ENCODE peak calls at places on chromosome 4, in six cellular contexts. One of them, this sample, is unnamed.

GRCh38 chr4:176005766-176006165 is 59.9 kb upstream of the WDR17 start:
- DNase-seq in OCI-LY7: no peak
- DNase-seq in PC-3: no peak
- DNase-seq in CD4-positive, alpha-beta T cell: no peak
- DNase-seq in GM13976: no peak
- DNase-seq in PC-9: no peak
- DNase-seq in this sample: no peak

GRCh38 chr4:154082760-154083530 is 294.1 kb upstream of the SFRP2 start:
- DNase-seq in GM13976: no peak
- DNase-seq in OCI-LY7: peak; percentile 8
- DNase-seq in PC-9: no peak
- DNase-seq in PC-3: peak; percentile 40
- DNase-seq in CD4-positive, alpha-beta T cell: no peak
- DNase-seq in this sample: peak; percentile 8

GRCh38 chr4:6228158-6229067 is 28.1 kb upstream of the JAKMIP1 start:
- DNase-seq in PC-3: no peak
- DNase-seq in PC-9: no peak
- DNase-seq in OCI-LY7: no peak
- DNase-seq in CD4-positive, alpha-beta T cell: no peak
- DNase-seq in GM13976: no peak
- DNase-seq in this sample: no peak

GRCh38 chr4:181536196-181536746 is 706.9 kb upstream of the TENM3 start:
- DNase-seq in OCI-LY7: no peak
- DNase-seq in GM13976: no peak
- DNase-seq in CD4-positive, alpha-beta T cell: no peak
- DNase-seq in PC-9: no peak
- DNase-seq in PC-3: no peak
- DNase-seq in this sample: no peak

GRCh38 chr4:145545538-145546224 is 64.0 kb downstream of the SMAD1 start:
- DNase-seq in OCI-LY7: no peak
- DNase-seq in CD4-positive, alpha-beta T cell: no peak
- DNase-seq in PC-9: peak; percentile 93
- DNase-seq in GM13976: no peak
- DNase-seq in PC-3: peak; percentile 97
- DNase-seq in this sample: peak; percentile 98

GRCh38 chr4:61395754-61396153 is 195.6 kb downstream of the ADGRL3 start:
- DNase-seq in PC-9: no peak
- DNase-seq in PC-3: no peak
- DNase-seq in OCI-LY7: no peak
- DNase-seq in GM13976: no peak
- DNase-seq in CD4-positive, alpha-beta T cell: no peak
- DNase-seq in this sample: no peak

GRCh38 chr4:11739992-11740391 is 311.3 kb upstream of the HS3ST1 start:
- DNase-seq in OCI-LY7: no peak
- DNase-seq in GM13976: no peak
- DNase-seq in PC-9: no peak
- DNase-seq in CD4-positive, alpha-beta T cell: no peak
- DNase-seq in PC-3: no peak
- DNase-seq in this sample: no peak

GRCh38 chr4:76504613-76505465 is 69.8 kb downstream of the SHROOM3 start:
- DNase-seq in PC-9: no peak
- DNase-seq in PC-3: peak; percentile 61
- DNase-seq in OCI-LY7: peak; percentile 32
- DNase-seq in GM13976: peak; percentile 54
- DNase-seq in CD4-positive, alpha-beta T cell: no peak
- DNase-seq in this sample: peak; percentile 66

GRCh38 chr4:139560396-139561084 is 4.5 kb upstream of the SETD7 start:
- DNase-seq in CD4-positive, alpha-beta T cell: no peak
- DNase-seq in PC-9: peak; percentile 50
- DNase-seq in OCI-LY7: peak; percentile 86
- DNase-seq in PC-3: no peak
- DNase-seq in GM13976: peak; percentile 47
- DNase-seq in this sample: no peak

GRCh38 chr4:83108101-83108861 is 6.2 kb downstream of the PLAC8 start:
- DNase-seq in OCI-LY7: no peak
- DNase-seq in CD4-positive, alpha-beta T cell: no peak
- DNase-seq in PC-3: no peak
- DNase-seq in GM13976: no peak
- DNase-seq in PC-9: no peak
- DNase-seq in this sample: no peak

GRCh38 chr4:11299016-11299415 is 129.7 kb downstream of the HS3ST1 start:
- DNase-seq in OCI-LY7: no peak
- DNase-seq in CD4-positive, alpha-beta T cell: no peak
- DNase-seq in GM13976: no peak
- DNase-seq in PC-3: no peak
- DNase-seq in PC-9: no peak
- DNase-seq in this sample: peak; percentile 67

GRCh38 chr4:74536557-74536956 is 91.6 kb downstream of the AREG start:
- DNase-seq in CD4-positive, alpha-beta T cell: no peak
- DNase-seq in GM13976: no peak
- DNase-seq in OCI-LY7: no peak
- DNase-seq in PC-9: no peak
- DNase-seq in PC-3: peak; percentile 46
- DNase-seq in this sample: peak; percentile 29

GRCh38 chr4:147160908-147161513 is 215.3 kb upstream of the TTC29 start:
- DNase-seq in OCI-LY7: peak; percentile 39
- DNase-seq in PC-3: peak; percentile 58
- DNase-seq in CD4-positive, alpha-beta T cell: no peak
- DNase-seq in GM13976: peak; percentile 70
- DNase-seq in PC-9: no peak
- DNase-seq in this sample: peak; percentile 69

GRCh38 chr4:86957214-86957613 is 22.4 kb downstream of the AFF1 start:
- DNase-seq in CD4-positive, alpha-beta T cell: no peak
- DNase-seq in PC-9: peak; percentile 83
- DNase-seq in OCI-LY7: no peak
- DNase-seq in GM13976: peak; percentile 36
- DNase-seq in PC-3: peak; percentile 75
- DNase-seq in this sample: peak; percentile 86

GRCh38 chr4:100848865-100849264 is 331.0 kb upstream of the EMCN start:
- DNase-seq in GM13976: no peak
- DNase-seq in OCI-LY7: peak; percentile 4
- DNase-seq in PC-3: peak; percentile 9
- DNase-seq in PC-9: no peak
- DNase-seq in CD4-positive, alpha-beta T cell: no peak
- DNase-seq in this sample: peak; percentile 13
- TF ChIP-seq CTCF in GM13976: peak; percentile 44
- TF ChIP-seq CTCF in OCI-LY7: peak; percentile 43
- TF ChIP-seq CTCF in PC-3: peak; percentile 38
- TF ChIP-seq CTCF in PC-9: no peak
- TF ChIP-seq CTCF in CD4-positive, alpha-beta T cell: no peak
- TF ChIP-seq CTCF in this sample: peak; percentile 50

GRCh38 chr4:39638358-39639239 is at the start of gene SMIM14:
- DNase-seq in PC-9: peak; percentile 90
- DNase-seq in OCI-LY7: peak; percentile 41
- DNase-seq in PC-3: peak; percentile 96
- DNase-seq in GM13976: peak; percentile 91
- DNase-seq in CD4-positive, alpha-beta T cell: peak; percentile 72
- DNase-seq in this sample: peak; percentile 99
- TF ChIP-seq CTCF in PC-9: no peak
- TF ChIP-seq CTCF in OCI-LY7: no peak
- TF ChIP-seq CTCF in PC-3: no peak
- TF ChIP-seq CTCF in GM13976: no peak
- TF ChIP-seq CTCF in CD4-positive, alpha-beta T cell: no peak
- TF ChIP-seq CTCF in this sample: no peak

GRCh38 chr4:3766791-3767561 is 791 bp downstream of the ADRA2C start:
- DNase-seq in CD4-positive, alpha-beta T cell: no peak
- DNase-seq in GM13976: no peak
- DNase-seq in OCI-LY7: no peak
- DNase-seq in PC-9: no peak
- DNase-seq in PC-3: no peak
- DNase-seq in this sample: peak; percentile 1
- TF ChIP-seq CTCF in CD4-positive, alpha-beta T cell: no peak
- TF ChIP-seq CTCF in GM13976: no peak
- TF ChIP-seq CTCF in OCI-LY7: no peak
- TF ChIP-seq CTCF in PC-9: no peak
- TF ChIP-seq CTCF in PC-3: no peak
- TF ChIP-seq CTCF in this sample: no peak

GRCh38 chr4:57373971-57374370 is 263.8 kb upstream of the IGFBP7 start:
- DNase-seq in PC-3: peak; percentile 43
- DNase-seq in GM13976: no peak
- DNase-seq in PC-9: no peak
- DNase-seq in OCI-LY7: no peak
- DNase-seq in CD4-positive, alpha-beta T cell: no peak
- DNase-seq in this sample: no peak

GRCh38 chr4:57374866-57375595 is 264.8 kb upstream of the IGFBP7 start:
- DNase-seq in GM13976: no peak
- DNase-seq in CD4-positive, alpha-beta T cell: no peak
- DNase-seq in PC-9: no peak
- DNase-seq in OCI-LY7: no peak
- DNase-seq in PC-3: peak; percentile 56
- DNase-seq in this sample: no peak

GRCh38 chr4:57378766-57379165 is 268.6 kb upstream of the IGFBP7 start:
- DNase-seq in CD4-positive, alpha-beta T cell: no peak
- DNase-seq in PC-9: no peak
- DNase-seq in PC-3: peak; percentile 88
- DNase-seq in OCI-LY7: no peak
- DNase-seq in GM13976: no peak
- DNase-seq in this sample: peak; percentile 35
- TF ChIP-seq CTCF in CD4-positive, alpha-beta T cell: no peak
- TF ChIP-seq CTCF in PC-9: no peak
- TF ChIP-seq CTCF in PC-3: no peak
- TF ChIP-seq CTCF in OCI-LY7: no peak
- TF ChIP-seq CTCF in GM13976: no peak
- TF ChIP-seq CTCF in this sample: no peak

DNA sequence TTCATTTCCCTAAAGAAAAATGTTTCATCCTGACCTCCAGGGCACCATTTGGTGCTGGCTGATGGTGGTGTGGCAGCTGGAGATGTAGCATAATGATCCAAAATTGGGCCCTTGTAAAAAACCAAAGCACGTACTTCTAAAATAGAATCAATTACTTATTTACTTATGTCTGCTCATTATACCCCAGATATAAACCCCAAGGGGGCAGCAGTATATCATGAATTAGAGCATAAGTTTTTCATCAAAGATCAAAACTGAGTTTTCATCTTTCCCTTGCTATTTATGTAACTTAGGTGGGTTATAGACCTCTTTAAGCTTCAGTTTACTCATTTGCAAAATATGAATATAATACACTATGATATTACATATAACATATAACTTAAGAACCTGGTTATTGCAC is 241.1 kb downstream of the TACR3 start:
- DNase-seq in GM13976: no peak
- DNase-seq in OCI-LY7: no peak
- DNase-seq in CD4-positive, alpha-beta T cell: no peak
- DNase-seq in PC-9: no peak
- DNase-seq in PC-3: peak; percentile 12
- DNase-seq in this sample: no peak
- TF ChIP-seq CTCF in GM13976: no peak
- TF ChIP-seq CTCF in OCI-LY7: no peak
- TF ChIP-seq CTCF in CD4-positive, alpha-beta T cell: no peak
- TF ChIP-seq CTCF in PC-9: peak; percentile 35
- TF ChIP-seq CTCF in PC-3: peak; percentile 24
- TF ChIP-seq CTCF in this sample: no peak

This sample was measured in epithelial cell of esophagus.